ENCODE peak calls at places on chromosome 5, in six cellular contexts. A, T, Q, W, B and F are unnamed samples.

GRCh38 chr5:142364251-142365145 is 39.7 kb upstream of the SPRY4 start:
- DNase-seq in A (peak), B (peak), W (no peak), Q (no peak), T (no peak), F (no peak)

GRCh38 chr5:5891350-5891749 is 468.9 kb downstream of the ICE1 start:
- DNase-seq in T (no peak), B (no peak), A (no peak), Q (peak), W (no peak), F (peak)

GRCh38 chr5:65721775-65722574 is at the start of the genes NLN and SGTB:
- DNase-seq in T (peak), A (peak), W (peak), B (peak), Q (peak), F (peak)

GRCh38 chr5:178269499-178269898 is 36.9 kb upstream of the PHYKPL start:
- DNase-seq in Q (no peak), W (no peak), A (no peak), B (no peak), T (no peak), F (no peak)

GRCh38 chr5:172499287-172499686 is 45.0 kb upstream of the SH3PXD2B start:
- DNase-seq in W (no peak), B (no peak), A (peak), Q (no peak), T (no peak), F (no peak)

GRCh38 chr5:66494437-66494836 is 101.8 kb upstream of the MAST4 start:
- DNase-seq in B (peak), T (no peak), Q (no peak), A (no peak), W (no peak), F (no peak)

GRCh38 chr5:134095293-134095692 is 19.2 kb upstream of the TCF7 start:
- DNase-seq in T (no peak), Q (no peak), A (no peak), B (no peak), W (no peak), F (no peak)

GRCh38 chr5:172854451-172854871 is 20.4 kb downstream of the ERGIC1 start:
- DNase-seq in W (no peak), T (peak), A (no peak), B (no peak), Q (no peak), F (no peak)

GRCh38 chr5:163888366-163888765 is 382.9 kb downstream of the MAT2B start:
- DNase-seq in Q (no peak), B (no peak), A (no peak), W (no peak), T (peak), F (no peak)

GRCh38 chr5:90802695-90803317 is 244.2 kb downstream of the ADGRV1 start:
- DNase-seq in W (no peak), Q (peak), B (peak), T (peak), A (no peak), F (no peak)

GRCh38 chr5:99815-100214 is 7.8 kb downstream of the PLEKHG4B start:
- DNase-seq in W (no peak), T (no peak), B (peak), A (no peak), Q (peak), F (no peak)

GRCh38 chr5:5306696-5307095 is 115.8 kb upstream of the ICE1 start:
- DNase-seq in T (peak), B (no peak), Q (peak), W (no peak), A (no peak), F (no peak)